ENCODE peak calls at places on chromosomes 13 and 19, in six cellular contexts. K, V, R, B, L and Y are unnamed samples.
A peak's percentile ranks its signal among the peaks of the same experiment; 100 is the strongest.

GRCh38 chr13:28268800-28269223 is 130.5 kb downstream of the PAN3 start:
- DNase-seq in K (no peak), B (no peak), L (no peak), R (no peak), V (no peak), Y (no peak)

GRCh38 chr19:35657904-35658700 is 8.2 kb upstream of the UPK1A start:
- DNase-seq in B (no peak), R (no peak), V (peak; percentile 65), K (no peak), L (no peak), Y (no peak)

GRCh38 chr19:42467437-42467760 is 24.7 kb upstream of the CXCL17 start:
- DNase-seq in V (no peak), B (no peak), K (no peak), L (peak; percentile 0), R (peak; percentile 45), Y (peak; percentile 25)

GRCh38 chr13:98677398-98677797 is 75.1 kb downstream of the SLC15A1 start:
- DNase-seq in B (no peak), L (no peak), V (peak; percentile 91), K (no peak), R (no peak), Y (no peak)

GRCh38 chr13:80962173-80962572 is 621.2 kb upstream of the SPRY2 start:
- DNase-seq in R (no peak), L (no peak), V (no peak), B (no peak), K (no peak), Y (no peak)

GRCh38 chr13:79307866-79308298 is 98.2 kb downstream of the RBM26 start:
- DNase-seq in B (no peak), K (no peak), V (peak; percentile 16), R (no peak), L (no peak), Y (peak; percentile 20)

GRCh38 chr13:80082396-80083096 is 258.4 kb downstream of the SPRY2 start:
- DNase-seq in R (no peak), L (no peak), K (no peak), V (peak; percentile 45), B (no peak), Y (no peak)

GRCh38 chr19:5057860-5058259 is 88.9 kb downstream of the KDM4B start:
- DNase-seq in B (no peak), R (no peak), K (peak; percentile 34), L (no peak), V (no peak), Y (no peak)

GRCh38 chr13:26707122-26708006 is 53.2 kb downstream of the GPR12 start:
- DNase-seq in R (no peak), K (peak; percentile 69), L (no peak), B (no peak), V (peak; percentile 54), Y (peak; percentile 41)

GRCh38 chr13:40672310-40673060 is 6.0 kb upstream of the FOXO1 start:
- DNase-seq in B (no peak), R (no peak), V (peak; percentile 73), K (no peak), L (no peak), Y (no peak)

DNA sequence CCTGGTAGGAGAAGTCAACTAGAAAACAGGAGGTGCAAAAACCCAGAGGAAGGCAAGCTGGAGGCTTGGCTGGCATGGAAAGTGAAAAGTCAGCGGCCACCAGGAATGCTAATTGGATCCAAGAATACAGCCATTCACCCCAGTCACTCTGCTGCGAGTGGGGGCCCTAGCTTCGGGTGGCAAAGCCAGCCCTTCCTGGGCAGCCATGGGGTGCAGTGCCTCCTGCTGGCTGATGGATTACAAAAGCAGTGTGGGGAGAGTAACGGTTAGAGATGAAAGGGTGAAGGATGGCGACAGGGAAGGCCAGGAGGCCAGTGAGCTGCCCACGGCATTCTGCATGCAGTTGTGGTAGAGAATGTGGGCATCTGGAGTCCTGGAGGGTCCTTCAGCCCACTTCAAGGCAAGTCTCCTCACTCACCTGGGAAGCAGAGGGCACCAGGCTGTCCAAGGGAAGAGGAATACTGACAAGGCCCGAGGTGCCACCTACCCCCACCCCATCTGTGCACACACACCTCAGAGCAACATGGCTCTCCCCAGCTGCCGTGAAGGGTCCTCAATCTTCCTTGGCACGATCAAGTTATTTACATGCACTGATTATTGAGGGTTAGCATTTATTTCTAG is 20.3 kb upstream of the EPHX3 start:
- DNase-seq in K (no peak), V (peak; percentile 33), B (no peak), L (no peak), R (no peak), Y (no peak)
- TF ChIP-seq CTCF in K (peak; percentile 60), V (peak; percentile 82), B (peak; percentile 37), L (no peak), R (peak; percentile 12), Y (no peak)

DNA sequence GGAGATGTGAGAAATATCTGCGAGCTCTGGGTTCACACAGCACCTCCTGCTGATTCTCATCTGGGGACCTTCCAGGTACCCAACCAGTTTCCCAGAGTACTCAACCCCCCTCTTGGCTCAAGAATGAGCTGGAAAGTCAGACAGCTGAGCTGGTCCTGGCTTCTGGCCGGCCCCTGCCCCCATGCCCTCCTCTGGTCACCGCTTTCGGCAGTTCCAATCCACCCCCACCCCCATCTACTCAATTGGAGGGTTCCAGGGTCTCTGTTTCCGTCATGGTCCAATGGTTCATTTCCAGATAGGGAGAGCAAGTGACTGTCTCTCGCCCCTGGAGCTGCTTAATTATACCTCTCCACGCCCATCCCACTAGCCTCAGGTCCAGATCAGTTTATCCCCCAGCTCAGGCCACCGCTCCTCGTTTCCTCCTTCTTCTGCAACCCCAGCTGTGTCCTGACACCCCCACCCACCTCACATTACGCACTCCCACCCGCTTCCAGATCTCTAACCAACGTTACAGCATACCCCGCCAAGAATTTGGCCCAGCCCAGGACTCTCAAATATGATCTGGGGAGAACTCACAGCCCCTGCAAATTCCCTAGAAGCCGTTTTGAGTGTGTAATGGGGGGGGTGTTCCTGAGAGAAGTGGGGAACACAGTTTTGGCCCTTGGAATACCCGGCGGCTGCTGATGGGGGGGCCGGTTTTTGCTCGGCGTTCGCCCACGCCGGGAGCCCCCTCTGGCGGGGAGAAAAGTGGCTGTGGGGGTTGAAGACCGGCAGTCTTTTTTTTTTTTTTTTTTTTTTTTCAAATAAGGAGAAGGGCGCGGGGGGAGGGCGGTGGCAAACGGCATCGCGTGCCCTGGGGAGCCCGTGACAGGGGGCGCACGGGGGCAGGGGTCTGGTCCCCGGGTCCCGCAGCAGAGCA is 1.8 kb upstream of the PDE4A start:
- DNase-seq in B (no peak), L (peak; percentile 75), K (peak; percentile 30), V (no peak), R (no peak), Y (no peak)
- TF ChIP-seq CTCF in B (no peak), L (no peak), K (peak; percentile 11), V (peak; percentile 35), R (no peak), Y (no peak)

GRCh38 chr13:49554387-49554786 is 31.0 kb downstream of the RCBTB1 start:
- DNase-seq in K (no peak), L (no peak), B (no peak), V (no peak), R (no peak), Y (no peak)
- TF ChIP-seq CTCF in K (no peak), L (no peak), B (no peak), V (no peak), R (no peak), Y (no peak)

GRCh38 chr13:104779311-104779710 is 1713.1 kb upstream of the SLC10A2 start:
- DNase-seq in K (no peak), L (no peak), V (peak; percentile 26), B (no peak), R (no peak), Y (no peak)

GRCh38 chr13:104769520-104769919 is 1703.3 kb upstream of the SLC10A2 start:
- DNase-seq in R (no peak), K (no peak), V (no peak), L (no peak), B (no peak), Y (no peak)

DNA sequence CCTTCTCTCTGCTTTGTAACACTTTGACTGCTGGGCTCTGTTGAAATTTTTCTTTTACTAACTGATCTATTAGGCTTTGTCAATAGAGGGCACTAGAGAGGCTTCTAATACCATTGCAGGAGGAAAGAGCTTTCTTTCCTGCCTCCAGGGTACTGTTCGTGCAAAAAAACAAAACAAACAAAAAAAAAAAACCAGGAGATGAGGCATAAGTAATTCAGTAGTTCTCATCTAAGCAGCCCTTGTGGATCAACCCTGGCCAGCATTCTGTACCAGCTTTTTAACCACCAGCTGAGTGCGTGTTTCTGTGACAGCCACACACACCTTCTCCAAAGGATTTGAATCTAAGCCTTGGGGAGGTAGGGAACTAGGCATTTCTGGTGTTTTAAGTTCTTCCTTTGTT is 1707.6 kb upstream of the SLC10A2 start:
- DNase-seq in R (no peak), V (peak; percentile 16), B (no peak), L (no peak), K (peak; percentile 68), Y (no peak)
- TF ChIP-seq CTCF in R (peak; percentile 35), V (peak; percentile 74), B (peak; percentile 55), L (no peak), K (peak; percentile 74), Y (peak; percentile 65)

DNA sequence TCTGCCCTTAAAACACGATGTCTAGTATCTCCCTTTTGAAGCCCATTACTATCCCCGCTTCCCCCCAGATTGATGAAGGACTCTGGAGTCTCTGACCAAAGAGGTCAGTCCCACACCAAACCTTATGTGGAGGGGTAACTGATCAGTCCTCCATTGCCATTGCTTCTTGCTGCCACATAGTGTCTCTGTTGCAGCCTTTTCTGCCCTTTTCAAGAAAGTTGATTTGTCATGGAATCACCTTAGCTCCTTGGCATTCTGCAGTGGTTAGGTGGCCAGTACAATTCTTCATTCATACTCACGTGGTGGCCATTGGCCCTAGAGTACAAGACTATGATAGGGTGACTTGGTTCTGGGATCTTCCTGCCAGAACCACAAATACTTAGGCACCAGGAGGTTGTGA is 8.4 kb upstream of the HTR2A start:
- DNase-seq in L (no peak), V (no peak), B (no peak), K (no peak), R (no peak), Y (no peak)
- TF ChIP-seq CTCF in L (no peak), V (peak; percentile 51), B (no peak), K (no peak), R (no peak), Y (no peak)

GRCh38 chr19:39263912-39264305 is 4.3 kb upstream of the IFNL2 start:
- DNase-seq in R (no peak), B (no peak), V (no peak), L (peak; percentile 76), K (no peak), Y (no peak)
- TF ChIP-seq CTCF in R (no peak), B (no peak), V (no peak), L (no peak), K (no peak), Y (no peak)